ENCODE peak calls at places on chromosomes 11 and 22, in nine cellular contexts. D is CD8-positive, alpha-beta memory T cell; B is uterus; N is Panc1; F is neural progenitor cell; I is Caco-2; V is endodermal cell; U is spleen; S is IMR-90. M is an unnamed sample.

GRCh38 chr11:15208570-15209222 is 94.0 kb downstream of the INSC start:
- DNase-seq in D (peak; percentile 77), B (peak; percentile 26), N (peak; percentile 20), F (peak; percentile 91), I (peak; percentile 87), V (peak; percentile 95), U (peak; percentile 94), S (peak; percentile 53), M (peak; percentile 87)

GRCh38 chr11:70913715-70914231 is 338.6 kb downstream of the SHANK2 start:
- DNase-seq in D (no peak), B (no peak), N (no peak), F (peak; percentile 78), I (no peak), V (peak; percentile 54), U (peak; percentile 50), S (no peak), M (no peak)

GRCh38 chr11:47917643-47918369 is 62.6 kb upstream of the PTPRJ start:
- DNase-seq in D (peak; percentile 54), B (peak; percentile 77), N (no peak), F (no peak), I (peak; percentile 27), V (peak; percentile 85), U (peak; percentile 86), S (peak; percentile 98), M (peak; percentile 100)

GRCh38 chr11:91173701-91174100 is 950.9 kb upstream of the CHORDC1 start:
- DNase-seq in D (no peak), B (no peak), N (no peak), F (no peak), I (no peak), V (no peak), U (no peak), S (peak; percentile 28), M (no peak)

GRCh38 chr11:130828741-130829140 is 87.5 kb downstream of the SNX19 start:
- DNase-seq in D (no peak), B (peak; percentile 47), N (no peak), F (no peak), I (no peak), V (no peak), U (no peak), S (no peak), M (no peak)

GRCh38 chr11:34146411-34146810 is 41.0 kb downstream of the NAT10 start:
- DNase-seq in D (no peak), B (no peak), N (no peak), F (no peak), I (no peak), V (no peak), U (no peak), S (no peak), M (no peak)

GRCh38 chr11:121295246-121296007 is 2.9 kb downstream of the SC5D start:
- DNase-seq in D (no peak), B (no peak), N (no peak), F (peak; percentile 61), I (no peak), V (no peak), U (no peak), S (no peak), M (no peak)

GRCh38 chr11:22884268-22884667 is 24.0 kb upstream of the CCDC179 start:
- DNase-seq in D (no peak), B (no peak), N (no peak), F (no peak), I (peak; percentile 7), V (no peak), U (no peak), S (peak; percentile 1), M (no peak)

GRCh38 chr11:104161751-104162450 is 2.0 kb downstream of the PDGFD start:
- DNase-seq in D (no peak), B (no peak), N (no peak), F (no peak), I (no peak), V (no peak), U (no peak), S (peak; percentile 11), M (no peak)

GRCh38 chr22:42217752-42218280 is 52.6 kb downstream of the TCF20 start:
- DNase-seq in D (no peak), B (no peak), N (no peak), F (peak; percentile 21), I (no peak), V (no peak), U (no peak), S (peak; percentile 30), M (no peak)

GRCh38 chr11:69320756-69321741 is 27.1 kb downstream of the MYEOV start:
- DNase-seq in D (no peak), B (no peak), N (no peak), F (no peak), I (no peak), V (no peak), U (peak; percentile 21), S (peak; percentile 52), M (no peak)

GRCh38 chr11:65651589-65652510 is 10.9 kb downstream of the RELA start:
- DNase-seq in D (no peak), B (peak; percentile 36), N (no peak), F (no peak), I (no peak), V (peak; percentile 41), U (peak; percentile 88), S (peak; percentile 38), M (peak; percentile 48)

GRCh38 chr22:29216011-29216872 is 10.5 kb downstream of the EMID1 start:
- DNase-seq in D (no peak), B (no peak), N (no peak), F (no peak), I (no peak), V (no peak), U (peak; percentile 45), S (no peak), M (no peak)

GRCh38 chr22:32649515-32650200 is 151.8 kb upstream of the TIMP3 start:
- DNase-seq in D (no peak), B (peak; percentile 60), N (no peak), F (no peak), I (no peak), V (no peak), U (no peak), S (peak; percentile 81), M (no peak)

GRCh38 chr22:26567610-26568009 is 22.3 kb downstream of the TPST2 start:
- DNase-seq in D (no peak), B (no peak), N (no peak), F (no peak), I (no peak), V (no peak), U (no peak), S (no peak), M (no peak)

DNA sequence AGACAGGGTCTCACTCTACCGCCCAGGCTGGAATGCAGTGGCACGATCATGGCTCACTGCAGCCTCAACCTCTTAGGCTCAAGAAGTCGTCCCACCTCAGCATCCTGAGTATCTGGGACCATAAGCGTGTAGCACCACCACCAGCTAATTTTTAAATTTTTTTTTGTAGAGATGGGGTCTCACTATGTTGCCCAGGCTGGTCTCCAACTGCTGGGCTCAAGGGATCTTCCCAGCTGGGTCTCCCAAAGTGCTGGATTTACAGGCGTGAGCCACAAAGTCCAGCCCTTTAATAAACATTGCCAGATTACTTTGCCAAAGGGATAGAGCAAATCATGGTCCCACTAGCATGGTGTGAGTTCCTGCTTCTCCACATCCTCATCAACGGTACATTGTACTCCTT is 45.6 kb downstream of the KMT5B start:
- DNase-seq in D (no peak), B (no peak), N (no peak), F (no peak), I (no peak), V (no peak), U (no peak), S (no peak), M (no peak)
- H3K36me3 ChIP-seq in D (peaks cover 49% of the 10 kb centered on the region), B (no peaks in the 10 kb centered on the region), N (peaks cover 42% of the 10 kb centered on the region), F (peaks cover 11% of the 10 kb centered on the region), I (peaks cover 19% of the 10 kb centered on the region), V (peaks cover 73% of the 10 kb centered on the region), U (peaks cover 7% of the 10 kb centered on the region), S (peaks cover 49% of the 10 kb centered on the region), M (peaks cover 56% of the 10 kb centered on the region)

GRCh38 chr22:37199839-37200161 is 11.8 kb upstream of the C1QTNF6 start:
- DNase-seq in D (no peak), B (no peak), N (no peak), F (no peak), I (peak; percentile 61), V (no peak), U (no peak), S (no peak), M (no peak)

GRCh38 chr22:37199103-37199838 is 11.2 kb upstream of the C1QTNF6 start:
- DNase-seq in D (peak; percentile 99), B (peak; percentile 100), N (peak; percentile 93), F (peak; percentile 99), I (peak; percentile 99), V (peak; percentile 100), U (peak; percentile 100), S (peak; percentile 96), M (peak; percentile 98)

GRCh38 chr22:37197451-37198289 is 9.6 kb upstream of the C1QTNF6 start:
- DNase-seq in D (peak; percentile 50), B (peak; percentile 74), N (no peak), F (no peak), I (peak; percentile 41), V (no peak), U (peak; percentile 79), S (peak; percentile 61), M (no peak)

GRCh38 chr22:37196539-37197450 is 8.7 kb upstream of the C1QTNF6 start:
- DNase-seq in D (peak; percentile 42), B (peak; percentile 94), N (no peak), F (peak; percentile 25), I (peak; percentile 37), V (no peak), U (peak; percentile 87), S (peak; percentile 79), M (peak; percentile 94)

GRCh38 chr22:37198290-37199102 is 10.4 kb upstream of the C1QTNF6 start:
- DNase-seq in D (peak; percentile 91), B (peak; percentile 89), N (no peak), F (peak; percentile 88), I (peak; percentile 88), V (peak; percentile 94), U (peak; percentile 97), S (peak; percentile 58), M (peak; percentile 79)
- H3K4me1 ChIP-seq in D (peaks cover 49% of the 10 kb centered on the region), B (peaks cover 20% of the 10 kb centered on the region), N (peaks cover 49% of the 10 kb centered on the region), F (no peaks in the 10 kb centered on the region), I (peaks cover 48% of the 10 kb centered on the region), V (peaks cover 16% of the 10 kb centered on the region), U (peaks cover 22% of the 10 kb centered on the region), S (peaks cover 20% of the 10 kb centered on the region), M (peaks cover 2% of the 10 kb centered on the region)

DNA sequence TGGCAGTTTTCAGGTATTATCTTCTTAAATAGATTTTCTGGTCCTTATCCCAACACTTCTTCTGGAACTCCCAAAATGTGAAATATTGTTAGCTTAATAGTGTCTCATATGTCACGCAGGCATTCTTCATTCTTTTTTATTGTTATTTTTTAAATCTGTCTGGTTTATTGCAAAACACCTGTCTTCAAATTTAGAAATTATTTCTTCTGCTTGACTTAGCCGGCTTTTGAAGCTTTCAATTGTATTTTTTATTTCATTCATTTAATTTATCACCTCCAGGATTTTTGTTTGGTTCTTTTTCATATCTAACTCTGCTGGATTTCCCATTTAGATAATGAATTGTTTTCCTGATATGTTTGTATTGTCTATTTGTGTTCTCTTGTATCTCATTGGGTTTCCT is 49.9 kb downstream of the KCNQ1OT1 start:
- DNase-seq in D (no peak), B (no peak), N (no peak), F (no peak), I (no peak), V (no peak), U (no peak), S (no peak), M (no peak)
- H3K9me3 ChIP-seq in D (peaks cover 8% of the 10 kb centered on the region), B (peaks cover 44% of the 10 kb centered on the region), N (peaks cover 48% of the 10 kb centered on the region), F (peaks cover 42% of the 10 kb centered on the region), I (peaks cover 93% of the 10 kb centered on the region), V (peaks cover 92% of the 10 kb centered on the region), U (peaks cover 76% of the 10 kb centered on the region), S (peaks cover 71% of the 10 kb centered on the region), M (no peaks in the 10 kb centered on the region)

DNA sequence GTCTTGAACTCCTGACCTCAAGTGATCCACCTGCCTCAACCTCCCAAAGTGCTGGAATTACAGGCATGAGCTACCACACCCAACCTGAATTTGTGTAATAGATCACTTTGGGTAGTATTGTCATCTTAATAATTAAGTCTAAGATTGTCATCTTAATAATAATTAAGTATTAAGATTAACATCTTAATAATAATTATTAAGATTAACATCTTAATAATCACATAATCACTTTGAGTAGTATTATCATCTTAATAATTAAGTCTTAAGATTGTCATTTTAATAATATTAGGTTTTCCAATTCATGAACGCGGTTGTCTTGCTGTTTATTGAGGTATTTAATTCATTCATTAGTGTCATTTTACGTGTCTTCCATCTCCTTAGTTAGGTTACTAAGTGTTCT is 8.2 kb downstream of the MOV10L1 start:
- DNase-seq in D (no peak), B (no peak), N (no peak), F (no peak), I (no peak), V (no peak), U (no peak), S (no peak), M (no peak)
- H3K36me3 ChIP-seq in D (no peaks in the 10 kb centered on the region), B (no peaks in the 10 kb centered on the region), N (no peaks in the 10 kb centered on the region), F (no peaks in the 10 kb centered on the region), I (no peaks in the 10 kb centered on the region), V (no peaks in the 10 kb centered on the region), U (no peaks in the 10 kb centered on the region), S (no peaks in the 10 kb centered on the region), M (no peaks in the 10 kb centered on the region)

M was measured in cardiac muscle cell.